ENCODE peak calls at places on chromosome 3, in four cellular contexts. G is activated CD8-positive, alpha-beta memory T cell treated with anti-CD3 and anti-CD28 coated beads for 48 hours; S is progenitor cell of endocrine pancreas; J is T-helper 1 cell. Y is an unnamed sample.

GRCh38 chr3:171264758-171265157 is 195.4 kb downstream of the TNIK start:
- DNase-seq in G (no peak), S (no peak), J (no peak), Y (no peak)

GRCh38 chr3:42053476-42053875 is 37.7 kb upstream of the TRAK1 start:
- DNase-seq in G (no peak), S (no peak), J (no peak), Y (no peak)

GRCh38 chr3:114454592-114455251 is 160.9 kb downstream of the TIGIT start:
- DNase-seq in G (no peak), S (no peak), J (no peak), Y (peak; percentile 65)

GRCh38 chr3:129119365-129120100 is 2.1 kb downstream of the RAB43 start:
- DNase-seq in G (no peak), S (no peak), J (no peak), Y (no peak)

GRCh38 chr3:119194237-119195150 is 21.1 kb downstream of the UPK1B start:
- DNase-seq in G (no peak), S (no peak), J (no peak), Y (no peak)

GRCh38 chr3:120163816-120164215 is 69.6 kb upstream of the GSK3B start:
- DNase-seq in G (no peak), S (no peak), J (no peak), Y (no peak)

GRCh38 chr3:122102191-122102935 is 47.2 kb downstream of the CD86 start:
- DNase-seq in G (no peak), S (no peak), J (no peak), Y (no peak)

GRCh38 chr3:172046268-172046915 is 7.0 kb downstream of the FNDC3B start:
- DNase-seq in G (no peak), S (no peak), J (no peak), Y (no peak)

Y was measured in NCI-H69.